ENCODE peak calls at places on chromosomes 3 and 15, in six cellular contexts. One of them, this sample, is unnamed.
A peak's percentile ranks its signal among the peaks of the same experiment; 100 is the strongest.

GRCh38 chr15:60511351-60512157 is 32.6 kb upstream of the ICE2 start:
- ATAC-seq in activated CD8-positive, alpha-beta T cell treated with anti-CD3 and anti-CD28 coated beads, Interleukin-2, amount 10 ng/mL, durations not matched to agents 7 days and 5 days: peak; percentile 27
- ATAC-seq in SK-N-SH treated with all-trans-retinoic acid at 6 μM for 48 hours: no peak
- ATAC-seq in activated T-cell treated with anti-CD3 and anti-CD28 coated beads, Interleukin-2, amount 50 U/mL, for 4 hours: peak; percentile 16
- ATAC-seq in CD4-positive, CD25-positive, alpha-beta regulatory T cell: no peak
- ATAC-seq in stimulated activated naive CD8-positive, alpha-beta T cell treated with anti-CD3 and anti-CD28 coated beads, Interleukin-15, Interleukin-2, amounts not matched to agents 100 U/mL and 50 U/mL, for 24 hours: peak; percentile 56
- ATAC-seq in this sample: peak; percentile 8

GRCh38 chr3:188042466-188042865 is 111.5 kb upstream of the LPP start:
- ATAC-seq in activated CD8-positive, alpha-beta T cell treated with anti-CD3 and anti-CD28 coated beads, Interleukin-2, amount 10 ng/mL, durations not matched to agents 7 days and 5 days: no peak
- ATAC-seq in SK-N-SH treated with all-trans-retinoic acid at 6 μM for 48 hours: no peak
- ATAC-seq in activated T-cell treated with anti-CD3 and anti-CD28 coated beads, Interleukin-2, amount 50 U/mL, for 4 hours: no peak
- ATAC-seq in CD4-positive, CD25-positive, alpha-beta regulatory T cell: no peak
- ATAC-seq in stimulated activated naive CD8-positive, alpha-beta T cell treated with anti-CD3 and anti-CD28 coated beads, Interleukin-15, Interleukin-2, amounts not matched to agents 100 U/mL and 50 U/mL, for 24 hours: no peak
- ATAC-seq in this sample: no peak

GRCh38 chr3:101963902-101964362 is 114.6 kb downstream of the NFKBIZ start:
- ATAC-seq in activated CD8-positive, alpha-beta T cell treated with anti-CD3 and anti-CD28 coated beads, Interleukin-2, amount 10 ng/mL, durations not matched to agents 7 days and 5 days: no peak
- ATAC-seq in SK-N-SH treated with all-trans-retinoic acid at 6 μM for 48 hours: peak; percentile 68
- ATAC-seq in activated T-cell treated with anti-CD3 and anti-CD28 coated beads, Interleukin-2, amount 50 U/mL, for 4 hours: peak; percentile 87
- ATAC-seq in CD4-positive, CD25-positive, alpha-beta regulatory T cell: peak; percentile 65
- ATAC-seq in stimulated activated naive CD8-positive, alpha-beta T cell treated with anti-CD3 and anti-CD28 coated beads, Interleukin-15, Interleukin-2, amounts not matched to agents 100 U/mL and 50 U/mL, for 24 hours: peak; percentile 78
- ATAC-seq in this sample: peak; percentile 94

GRCh38 chr15:91472316-91472756 is 372.3 kb downstream of the SV2B start:
- ATAC-seq in activated CD8-positive, alpha-beta T cell treated with anti-CD3 and anti-CD28 coated beads, Interleukin-2, amount 10 ng/mL, durations not matched to agents 7 days and 5 days: peak; percentile 69
- ATAC-seq in SK-N-SH treated with all-trans-retinoic acid at 6 μM for 48 hours: no peak
- ATAC-seq in activated T-cell treated with anti-CD3 and anti-CD28 coated beads, Interleukin-2, amount 50 U/mL, for 4 hours: peak; percentile 36
- ATAC-seq in CD4-positive, CD25-positive, alpha-beta regulatory T cell: peak; percentile 53
- ATAC-seq in stimulated activated naive CD8-positive, alpha-beta T cell treated with anti-CD3 and anti-CD28 coated beads, Interleukin-15, Interleukin-2, amounts not matched to agents 100 U/mL and 50 U/mL, for 24 hours: peak; percentile 34
- ATAC-seq in this sample: peak; percentile 18

GRCh38 chr3:157354722-157355121 is 81.9 kb upstream of the PTX3 start:
- ATAC-seq in activated CD8-positive, alpha-beta T cell treated with anti-CD3 and anti-CD28 coated beads, Interleukin-2, amount 10 ng/mL, durations not matched to agents 7 days and 5 days: no peak
- ATAC-seq in SK-N-SH treated with all-trans-retinoic acid at 6 μM for 48 hours: peak; percentile 55
- ATAC-seq in activated T-cell treated with anti-CD3 and anti-CD28 coated beads, Interleukin-2, amount 50 U/mL, for 4 hours: no peak
- ATAC-seq in CD4-positive, CD25-positive, alpha-beta regulatory T cell: no peak
- ATAC-seq in stimulated activated naive CD8-positive, alpha-beta T cell treated with anti-CD3 and anti-CD28 coated beads, Interleukin-15, Interleukin-2, amounts not matched to agents 100 U/mL and 50 U/mL, for 24 hours: no peak
- ATAC-seq in this sample: no peak

GRCh38 chr15:58490405-58491150 is 58.8 kb downstream of the LIPC start:
- ATAC-seq in activated CD8-positive, alpha-beta T cell treated with anti-CD3 and anti-CD28 coated beads, Interleukin-2, amount 10 ng/mL, durations not matched to agents 7 days and 5 days: no peak
- ATAC-seq in SK-N-SH treated with all-trans-retinoic acid at 6 μM for 48 hours: no peak
- ATAC-seq in activated T-cell treated with anti-CD3 and anti-CD28 coated beads, Interleukin-2, amount 50 U/mL, for 4 hours: no peak
- ATAC-seq in CD4-positive, CD25-positive, alpha-beta regulatory T cell: no peak
- ATAC-seq in stimulated activated naive CD8-positive, alpha-beta T cell treated with anti-CD3 and anti-CD28 coated beads, Interleukin-15, Interleukin-2, amounts not matched to agents 100 U/mL and 50 U/mL, for 24 hours: no peak
- ATAC-seq in this sample: no peak

GRCh38 chr15:41882689-41883483 is 11.0 kb downstream of the SPTBN5 start:
- ATAC-seq in activated CD8-positive, alpha-beta T cell treated with anti-CD3 and anti-CD28 coated beads, Interleukin-2, amount 10 ng/mL, durations not matched to agents 7 days and 5 days: no peak
- ATAC-seq in SK-N-SH treated with all-trans-retinoic acid at 6 μM for 48 hours: no peak
- ATAC-seq in activated T-cell treated with anti-CD3 and anti-CD28 coated beads, Interleukin-2, amount 50 U/mL, for 4 hours: no peak
- ATAC-seq in CD4-positive, CD25-positive, alpha-beta regulatory T cell: no peak
- ATAC-seq in stimulated activated naive CD8-positive, alpha-beta T cell treated with anti-CD3 and anti-CD28 coated beads, Interleukin-15, Interleukin-2, amounts not matched to agents 100 U/mL and 50 U/mL, for 24 hours: no peak
- ATAC-seq in this sample: no peak

GRCh38 chr15:59434481-59434880 is 3.5 kb upstream of the FAM81A start:
- ATAC-seq in activated CD8-positive, alpha-beta T cell treated with anti-CD3 and anti-CD28 coated beads, Interleukin-2, amount 10 ng/mL, durations not matched to agents 7 days and 5 days: no peak
- ATAC-seq in SK-N-SH treated with all-trans-retinoic acid at 6 μM for 48 hours: no peak
- ATAC-seq in activated T-cell treated with anti-CD3 and anti-CD28 coated beads, Interleukin-2, amount 50 U/mL, for 4 hours: no peak
- ATAC-seq in CD4-positive, CD25-positive, alpha-beta regulatory T cell: no peak
- ATAC-seq in stimulated activated naive CD8-positive, alpha-beta T cell treated with anti-CD3 and anti-CD28 coated beads, Interleukin-15, Interleukin-2, amounts not matched to agents 100 U/mL and 50 U/mL, for 24 hours: no peak
- ATAC-seq in this sample: no peak

GRCh38 chr3:36792342-36792741 is 28.0 kb upstream of the DCLK3 start:
- ATAC-seq in activated CD8-positive, alpha-beta T cell treated with anti-CD3 and anti-CD28 coated beads, Interleukin-2, amount 10 ng/mL, durations not matched to agents 7 days and 5 days: no peak
- ATAC-seq in SK-N-SH treated with all-trans-retinoic acid at 6 μM for 48 hours: peak; percentile 91
- ATAC-seq in activated T-cell treated with anti-CD3 and anti-CD28 coated beads, Interleukin-2, amount 50 U/mL, for 4 hours: no peak
- ATAC-seq in CD4-positive, CD25-positive, alpha-beta regulatory T cell: no peak
- ATAC-seq in stimulated activated naive CD8-positive, alpha-beta T cell treated with anti-CD3 and anti-CD28 coated beads, Interleukin-15, Interleukin-2, amounts not matched to agents 100 U/mL and 50 U/mL, for 24 hours: peak; percentile 33
- ATAC-seq in this sample: peak; percentile 42

GRCh38 chr3:39279745-39280517 is at the start of gene CX3CR1:
- ATAC-seq in activated CD8-positive, alpha-beta T cell treated with anti-CD3 and anti-CD28 coated beads, Interleukin-2, amount 10 ng/mL, durations not matched to agents 7 days and 5 days: no peak
- ATAC-seq in SK-N-SH treated with all-trans-retinoic acid at 6 μM for 48 hours: no peak
- ATAC-seq in activated T-cell treated with anti-CD3 and anti-CD28 coated beads, Interleukin-2, amount 50 U/mL, for 4 hours: no peak
- ATAC-seq in CD4-positive, CD25-positive, alpha-beta regulatory T cell: no peak
- ATAC-seq in stimulated activated naive CD8-positive, alpha-beta T cell treated with anti-CD3 and anti-CD28 coated beads, Interleukin-15, Interleukin-2, amounts not matched to agents 100 U/mL and 50 U/mL, for 24 hours: no peak
- ATAC-seq in this sample: no peak

GRCh38 chr3:20080956-20081554 is 40.8 kb downstream of the KAT2B start:
- ATAC-seq in activated CD8-positive, alpha-beta T cell treated with anti-CD3 and anti-CD28 coated beads, Interleukin-2, amount 10 ng/mL, durations not matched to agents 7 days and 5 days: peak; percentile 75
- ATAC-seq in SK-N-SH treated with all-trans-retinoic acid at 6 μM for 48 hours: peak; percentile 61
- ATAC-seq in activated T-cell treated with anti-CD3 and anti-CD28 coated beads, Interleukin-2, amount 50 U/mL, for 4 hours: peak; percentile 62
- ATAC-seq in CD4-positive, CD25-positive, alpha-beta regulatory T cell: peak; percentile 84
- ATAC-seq in stimulated activated naive CD8-positive, alpha-beta T cell treated with anti-CD3 and anti-CD28 coated beads, Interleukin-15, Interleukin-2, amounts not matched to agents 100 U/mL and 50 U/mL, for 24 hours: peak; percentile 82
- ATAC-seq in this sample: peak; percentile 92

GRCh38 chr3:138945646-138946553 is 1.0 kb downstream of the FOXL2 start:
- ATAC-seq in activated CD8-positive, alpha-beta T cell treated with anti-CD3 and anti-CD28 coated beads, Interleukin-2, amount 10 ng/mL, durations not matched to agents 7 days and 5 days: no peak
- ATAC-seq in SK-N-SH treated with all-trans-retinoic acid at 6 μM for 48 hours: no peak
- ATAC-seq in activated T-cell treated with anti-CD3 and anti-CD28 coated beads, Interleukin-2, amount 50 U/mL, for 4 hours: peak; percentile 9
- ATAC-seq in CD4-positive, CD25-positive, alpha-beta regulatory T cell: no peak
- ATAC-seq in stimulated activated naive CD8-positive, alpha-beta T cell treated with anti-CD3 and anti-CD28 coated beads, Interleukin-15, Interleukin-2, amounts not matched to agents 100 U/mL and 50 U/mL, for 24 hours: no peak
- ATAC-seq in this sample: peak; percentile 4

GRCh38 chr15:89088605-89089315 is 504 bp downstream of the ABHD2 start:
- ATAC-seq in activated CD8-positive, alpha-beta T cell treated with anti-CD3 and anti-CD28 coated beads, Interleukin-2, amount 10 ng/mL, durations not matched to agents 7 days and 5 days: no peak
- ATAC-seq in SK-N-SH treated with all-trans-retinoic acid at 6 μM for 48 hours: no peak
- ATAC-seq in activated T-cell treated with anti-CD3 and anti-CD28 coated beads, Interleukin-2, amount 50 U/mL, for 4 hours: no peak
- ATAC-seq in CD4-positive, CD25-positive, alpha-beta regulatory T cell: no peak
- ATAC-seq in stimulated activated naive CD8-positive, alpha-beta T cell treated with anti-CD3 and anti-CD28 coated beads, Interleukin-15, Interleukin-2, amounts not matched to agents 100 U/mL and 50 U/mL, for 24 hours: no peak
- ATAC-seq in this sample: no peak

GRCh38 chr15:41438206-41438605 is 21.3 kb downstream of the RTF1 start:
- ATAC-seq in activated CD8-positive, alpha-beta T cell treated with anti-CD3 and anti-CD28 coated beads, Interleukin-2, amount 10 ng/mL, durations not matched to agents 7 days and 5 days: no peak
- ATAC-seq in SK-N-SH treated with all-trans-retinoic acid at 6 μM for 48 hours: peak; percentile 87
- ATAC-seq in activated T-cell treated with anti-CD3 and anti-CD28 coated beads, Interleukin-2, amount 50 U/mL, for 4 hours: no peak
- ATAC-seq in CD4-positive, CD25-positive, alpha-beta regulatory T cell: no peak
- ATAC-seq in stimulated activated naive CD8-positive, alpha-beta T cell treated with anti-CD3 and anti-CD28 coated beads, Interleukin-15, Interleukin-2, amounts not matched to agents 100 U/mL and 50 U/mL, for 24 hours: no peak
- ATAC-seq in this sample: no peak

GRCh38 chr3:145620002-145620401 is 541.0 kb downstream of the PLOD2 start:
- ATAC-seq in activated CD8-positive, alpha-beta T cell treated with anti-CD3 and anti-CD28 coated beads, Interleukin-2, amount 10 ng/mL, durations not matched to agents 7 days and 5 days: no peak
- ATAC-seq in SK-N-SH treated with all-trans-retinoic acid at 6 μM for 48 hours: no peak
- ATAC-seq in activated T-cell treated with anti-CD3 and anti-CD28 coated beads, Interleukin-2, amount 50 U/mL, for 4 hours: no peak
- ATAC-seq in CD4-positive, CD25-positive, alpha-beta regulatory T cell: no peak
- ATAC-seq in stimulated activated naive CD8-positive, alpha-beta T cell treated with anti-CD3 and anti-CD28 coated beads, Interleukin-15, Interleukin-2, amounts not matched to agents 100 U/mL and 50 U/mL, for 24 hours: no peak
- ATAC-seq in this sample: no peak

GRCh38 chr15:98076021-98076816 is 115.7 kb downstream of the ARRDC4 start:
- ATAC-seq in activated CD8-positive, alpha-beta T cell treated with anti-CD3 and anti-CD28 coated beads, Interleukin-2, amount 10 ng/mL, durations not matched to agents 7 days and 5 days: no peak
- ATAC-seq in SK-N-SH treated with all-trans-retinoic acid at 6 μM for 48 hours: no peak
- ATAC-seq in activated T-cell treated with anti-CD3 and anti-CD28 coated beads, Interleukin-2, amount 50 U/mL, for 4 hours: no peak
- ATAC-seq in CD4-positive, CD25-positive, alpha-beta regulatory T cell: no peak
- ATAC-seq in stimulated activated naive CD8-positive, alpha-beta T cell treated with anti-CD3 and anti-CD28 coated beads, Interleukin-15, Interleukin-2, amounts not matched to agents 100 U/mL and 50 U/mL, for 24 hours: no peak
- ATAC-seq in this sample: no peak

GRCh38 chr15:34209421-34210282 is at the start of gene KATNBL1:
- ATAC-seq in activated CD8-positive, alpha-beta T cell treated with anti-CD3 and anti-CD28 coated beads, Interleukin-2, amount 10 ng/mL, durations not matched to agents 7 days and 5 days: peak; percentile 96
- ATAC-seq in SK-N-SH treated with all-trans-retinoic acid at 6 μM for 48 hours: peak; percentile 98
- ATAC-seq in activated T-cell treated with anti-CD3 and anti-CD28 coated beads, Interleukin-2, amount 50 U/mL, for 4 hours: peak; percentile 97
- ATAC-seq in CD4-positive, CD25-positive, alpha-beta regulatory T cell: peak; percentile 94
- ATAC-seq in stimulated activated naive CD8-positive, alpha-beta T cell treated with anti-CD3 and anti-CD28 coated beads, Interleukin-15, Interleukin-2, amounts not matched to agents 100 U/mL and 50 U/mL, for 24 hours: peak; percentile 96
- ATAC-seq in this sample: peak; percentile 87

GRCh38 chr15:77455696-77456293 is 35.1 kb downstream of the HMG20A start:
- ATAC-seq in activated CD8-positive, alpha-beta T cell treated with anti-CD3 and anti-CD28 coated beads, Interleukin-2, amount 10 ng/mL, durations not matched to agents 7 days and 5 days: no peak
- ATAC-seq in SK-N-SH treated with all-trans-retinoic acid at 6 μM for 48 hours: peak; percentile 64
- ATAC-seq in activated T-cell treated with anti-CD3 and anti-CD28 coated beads, Interleukin-2, amount 50 U/mL, for 4 hours: no peak
- ATAC-seq in CD4-positive, CD25-positive, alpha-beta regulatory T cell: no peak
- ATAC-seq in stimulated activated naive CD8-positive, alpha-beta T cell treated with anti-CD3 and anti-CD28 coated beads, Interleukin-15, Interleukin-2, amounts not matched to agents 100 U/mL and 50 U/mL, for 24 hours: peak; percentile 65
- ATAC-seq in this sample: peak; percentile 51

GRCh38 chr3:181794036-181794790 is 82.5 kb downstream of the SOX2 start:
- ATAC-seq in activated CD8-positive, alpha-beta T cell treated with anti-CD3 and anti-CD28 coated beads, Interleukin-2, amount 10 ng/mL, durations not matched to agents 7 days and 5 days: no peak
- ATAC-seq in SK-N-SH treated with all-trans-retinoic acid at 6 μM for 48 hours: no peak
- ATAC-seq in activated T-cell treated with anti-CD3 and anti-CD28 coated beads, Interleukin-2, amount 50 U/mL, for 4 hours: no peak
- ATAC-seq in CD4-positive, CD25-positive, alpha-beta regulatory T cell: no peak
- ATAC-seq in stimulated activated naive CD8-positive, alpha-beta T cell treated with anti-CD3 and anti-CD28 coated beads, Interleukin-15, Interleukin-2, amounts not matched to agents 100 U/mL and 50 U/mL, for 24 hours: no peak
- ATAC-seq in this sample: no peak

GRCh38 chr3:179653777-179654117 is 907 bp downstream of the USP13 start:
- ATAC-seq in activated CD8-positive, alpha-beta T cell treated with anti-CD3 and anti-CD28 coated beads, Interleukin-2, amount 10 ng/mL, durations not matched to agents 7 days and 5 days: no peak
- ATAC-seq in SK-N-SH treated with all-trans-retinoic acid at 6 μM for 48 hours: no peak
- ATAC-seq in activated T-cell treated with anti-CD3 and anti-CD28 coated beads, Interleukin-2, amount 50 U/mL, for 4 hours: no peak
- ATAC-seq in CD4-positive, CD25-positive, alpha-beta regulatory T cell: no peak
- ATAC-seq in stimulated activated naive CD8-positive, alpha-beta T cell treated with anti-CD3 and anti-CD28 coated beads, Interleukin-15, Interleukin-2, amounts not matched to agents 100 U/mL and 50 U/mL, for 24 hours: no peak
- ATAC-seq in this sample: no peak

GRCh38 chr3:184820525-184820924 is 8.6 kb downstream of the VPS8 start:
- ATAC-seq in activated CD8-positive, alpha-beta T cell treated with anti-CD3 and anti-CD28 coated beads, Interleukin-2, amount 10 ng/mL, durations not matched to agents 7 days and 5 days: no peak
- ATAC-seq in SK-N-SH treated with all-trans-retinoic acid at 6 μM for 48 hours: no peak
- ATAC-seq in activated T-cell treated with anti-CD3 and anti-CD28 coated beads, Interleukin-2, amount 50 U/mL, for 4 hours: no peak
- ATAC-seq in CD4-positive, CD25-positive, alpha-beta regulatory T cell: no peak
- ATAC-seq in stimulated activated naive CD8-positive, alpha-beta T cell treated with anti-CD3 and anti-CD28 coated beads, Interleukin-15, Interleukin-2, amounts not matched to agents 100 U/mL and 50 U/mL, for 24 hours: no peak
- ATAC-seq in this sample: no peak

GRCh38 chr3:129777806-129778205 is 115.7 kb downstream of the TMCC1 start:
- ATAC-seq in activated CD8-positive, alpha-beta T cell treated with anti-CD3 and anti-CD28 coated beads, Interleukin-2, amount 10 ng/mL, durations not matched to agents 7 days and 5 days: no peak
- ATAC-seq in SK-N-SH treated with all-trans-retinoic acid at 6 μM for 48 hours: no peak
- ATAC-seq in activated T-cell treated with anti-CD3 and anti-CD28 coated beads, Interleukin-2, amount 50 U/mL, for 4 hours: no peak
- ATAC-seq in CD4-positive, CD25-positive, alpha-beta regulatory T cell: no peak
- ATAC-seq in stimulated activated naive CD8-positive, alpha-beta T cell treated with anti-CD3 and anti-CD28 coated beads, Interleukin-15, Interleukin-2, amounts not matched to agents 100 U/mL and 50 U/mL, for 24 hours: no peak
- ATAC-seq in this sample: no peak

GRCh38 chr3:79367066-79367465 is 400.7 kb downstream of the ROBO1 start:
- ATAC-seq in activated CD8-positive, alpha-beta T cell treated with anti-CD3 and anti-CD28 coated beads, Interleukin-2, amount 10 ng/mL, durations not matched to agents 7 days and 5 days: no peak
- ATAC-seq in SK-N-SH treated with all-trans-retinoic acid at 6 μM for 48 hours: peak; percentile 60
- ATAC-seq in activated T-cell treated with anti-CD3 and anti-CD28 coated beads, Interleukin-2, amount 50 U/mL, for 4 hours: no peak
- ATAC-seq in CD4-positive, CD25-positive, alpha-beta regulatory T cell: no peak
- ATAC-seq in stimulated activated naive CD8-positive, alpha-beta T cell treated with anti-CD3 and anti-CD28 coated beads, Interleukin-15, Interleukin-2, amounts not matched to agents 100 U/mL and 50 U/mL, for 24 hours: no peak
- ATAC-seq in this sample: no peak

GRCh38 chr15:70799667-70800450 is 36.5 kb upstream of the UACA start:
- ATAC-seq in activated CD8-positive, alpha-beta T cell treated with anti-CD3 and anti-CD28 coated beads, Interleukin-2, amount 10 ng/mL, durations not matched to agents 7 days and 5 days: no peak
- ATAC-seq in SK-N-SH treated with all-trans-retinoic acid at 6 μM for 48 hours: peak; percentile 81
- ATAC-seq in activated T-cell treated with anti-CD3 and anti-CD28 coated beads, Interleukin-2, amount 50 U/mL, for 4 hours: no peak
- ATAC-seq in CD4-positive, CD25-positive, alpha-beta regulatory T cell: no peak
- ATAC-seq in stimulated activated naive CD8-positive, alpha-beta T cell treated with anti-CD3 and anti-CD28 coated beads, Interleukin-15, Interleukin-2, amounts not matched to agents 100 U/mL and 50 U/mL, for 24 hours: no peak
- ATAC-seq in this sample: no peak

GRCh38 chr3:33918357-33918756 is 119.9 kb downstream of the PDCD6IP start:
- ATAC-seq in activated CD8-positive, alpha-beta T cell treated with anti-CD3 and anti-CD28 coated beads, Interleukin-2, amount 10 ng/mL, durations not matched to agents 7 days and 5 days: no peak
- ATAC-seq in SK-N-SH treated with all-trans-retinoic acid at 6 μM for 48 hours: no peak
- ATAC-seq in activated T-cell treated with anti-CD3 and anti-CD28 coated beads, Interleukin-2, amount 50 U/mL, for 4 hours: no peak
- ATAC-seq in CD4-positive, CD25-positive, alpha-beta regulatory T cell: no peak
- ATAC-seq in stimulated activated naive CD8-positive, alpha-beta T cell treated with anti-CD3 and anti-CD28 coated beads, Interleukin-15, Interleukin-2, amounts not matched to agents 100 U/mL and 50 U/mL, for 24 hours: no peak
- ATAC-seq in this sample: no peak

GRCh38 chr15:81011593-81011992 is 10.9 kb downstream of the TLNRD1 start:
- ATAC-seq in activated CD8-positive, alpha-beta T cell treated with anti-CD3 and anti-CD28 coated beads, Interleukin-2, amount 10 ng/mL, durations not matched to agents 7 days and 5 days: no peak
- ATAC-seq in SK-N-SH treated with all-trans-retinoic acid at 6 μM for 48 hours: no peak
- ATAC-seq in activated T-cell treated with anti-CD3 and anti-CD28 coated beads, Interleukin-2, amount 50 U/mL, for 4 hours: no peak
- ATAC-seq in CD4-positive, CD25-positive, alpha-beta regulatory T cell: no peak
- ATAC-seq in stimulated activated naive CD8-positive, alpha-beta T cell treated with anti-CD3 and anti-CD28 coated beads, Interleukin-15, Interleukin-2, amounts not matched to agents 100 U/mL and 50 U/mL, for 24 hours: no peak
- ATAC-seq in this sample: no peak

GRCh38 chr15:60583946-60584345 is 105.0 kb upstream of the ICE2 start:
- ATAC-seq in activated CD8-positive, alpha-beta T cell treated with anti-CD3 and anti-CD28 coated beads, Interleukin-2, amount 10 ng/mL, durations not matched to agents 7 days and 5 days: peak; percentile 14
- ATAC-seq in SK-N-SH treated with all-trans-retinoic acid at 6 μM for 48 hours: no peak
- ATAC-seq in activated T-cell treated with anti-CD3 and anti-CD28 coated beads, Interleukin-2, amount 50 U/mL, for 4 hours: peak; percentile 30
- ATAC-seq in CD4-positive, CD25-positive, alpha-beta regulatory T cell: no peak
- ATAC-seq in stimulated activated naive CD8-positive, alpha-beta T cell treated with anti-CD3 and anti-CD28 coated beads, Interleukin-15, Interleukin-2, amounts not matched to agents 100 U/mL and 50 U/mL, for 24 hours: no peak
- ATAC-seq in this sample: peak; percentile 16

GRCh38 chr15:91871138-91871537 is 17.6 kb downstream of the SLCO3A1 start:
- ATAC-seq in activated CD8-positive, alpha-beta T cell treated with anti-CD3 and anti-CD28 coated beads, Interleukin-2, amount 10 ng/mL, durations not matched to agents 7 days and 5 days: peak; percentile 86
- ATAC-seq in SK-N-SH treated with all-trans-retinoic acid at 6 μM for 48 hours: no peak
- ATAC-seq in activated T-cell treated with anti-CD3 and anti-CD28 coated beads, Interleukin-2, amount 50 U/mL, for 4 hours: peak; percentile 50
- ATAC-seq in CD4-positive, CD25-positive, alpha-beta regulatory T cell: no peak
- ATAC-seq in stimulated activated naive CD8-positive, alpha-beta T cell treated with anti-CD3 and anti-CD28 coated beads, Interleukin-15, Interleukin-2, amounts not matched to agents 100 U/mL and 50 U/mL, for 24 hours: no peak
- ATAC-seq in this sample: no peak

GRCh38 chr3:72634128-72634527 is 214.1 kb downstream of the SHQ1 start:
- ATAC-seq in activated CD8-positive, alpha-beta T cell treated with anti-CD3 and anti-CD28 coated beads, Interleukin-2, amount 10 ng/mL, durations not matched to agents 7 days and 5 days: no peak
- ATAC-seq in SK-N-SH treated with all-trans-retinoic acid at 6 μM for 48 hours: no peak
- ATAC-seq in activated T-cell treated with anti-CD3 and anti-CD28 coated beads, Interleukin-2, amount 50 U/mL, for 4 hours: peak; percentile 85
- ATAC-seq in CD4-positive, CD25-positive, alpha-beta regulatory T cell: no peak
- ATAC-seq in stimulated activated naive CD8-positive, alpha-beta T cell treated with anti-CD3 and anti-CD28 coated beads, Interleukin-15, Interleukin-2, amounts not matched to agents 100 U/mL and 50 U/mL, for 24 hours: peak; percentile 76
- ATAC-seq in this sample: peak; percentile 86

GRCh38 chr15:89837134-89837829 is 22.6 kb upstream of the ANPEP start:
- ATAC-seq in activated CD8-positive, alpha-beta T cell treated with anti-CD3 and anti-CD28 coated beads, Interleukin-2, amount 10 ng/mL, durations not matched to agents 7 days and 5 days: no peak
- ATAC-seq in SK-N-SH treated with all-trans-retinoic acid at 6 μM for 48 hours: peak; percentile 78
- ATAC-seq in activated T-cell treated with anti-CD3 and anti-CD28 coated beads, Interleukin-2, amount 50 U/mL, for 4 hours: no peak
- ATAC-seq in CD4-positive, CD25-positive, alpha-beta regulatory T cell: no peak
- ATAC-seq in stimulated activated naive CD8-positive, alpha-beta T cell treated with anti-CD3 and anti-CD28 coated beads, Interleukin-15, Interleukin-2, amounts not matched to agents 100 U/mL and 50 U/mL, for 24 hours: no peak
- ATAC-seq in this sample: no peak

GRCh38 chr3:152202976-152203626 is 65.6 kb upstream of the MBNL1 start:
- ATAC-seq in activated CD8-positive, alpha-beta T cell treated with anti-CD3 and anti-CD28 coated beads, Interleukin-2, amount 10 ng/mL, durations not matched to agents 7 days and 5 days: peak; percentile 40
- ATAC-seq in SK-N-SH treated with all-trans-retinoic acid at 6 μM for 48 hours: peak; percentile 55
- ATAC-seq in activated T-cell treated with anti-CD3 and anti-CD28 coated beads, Interleukin-2, amount 50 U/mL, for 4 hours: no peak
- ATAC-seq in CD4-positive, CD25-positive, alpha-beta regulatory T cell: no peak
- ATAC-seq in stimulated activated naive CD8-positive, alpha-beta T cell treated with anti-CD3 and anti-CD28 coated beads, Interleukin-15, Interleukin-2, amounts not matched to agents 100 U/mL and 50 U/mL, for 24 hours: no peak
- ATAC-seq in this sample: peak; percentile 39

GRCh38 chr15:67116742-67117141 is 51.3 kb downstream of the SMAD3 start:
- ATAC-seq in activated CD8-positive, alpha-beta T cell treated with anti-CD3 and anti-CD28 coated beads, Interleukin-2, amount 10 ng/mL, durations not matched to agents 7 days and 5 days: no peak
- ATAC-seq in SK-N-SH treated with all-trans-retinoic acid at 6 μM for 48 hours: no peak
- ATAC-seq in activated T-cell treated with anti-CD3 and anti-CD28 coated beads, Interleukin-2, amount 50 U/mL, for 4 hours: no peak
- ATAC-seq in CD4-positive, CD25-positive, alpha-beta regulatory T cell: no peak
- ATAC-seq in stimulated activated naive CD8-positive, alpha-beta T cell treated with anti-CD3 and anti-CD28 coated beads, Interleukin-15, Interleukin-2, amounts not matched to agents 100 U/mL and 50 U/mL, for 24 hours: no peak
- ATAC-seq in this sample: no peak

GRCh38 chr3:41224120-41224806 is 25.0 kb downstream of the CTNNB1 start:
- ATAC-seq in activated CD8-positive, alpha-beta T cell treated with anti-CD3 and anti-CD28 coated beads, Interleukin-2, amount 10 ng/mL, durations not matched to agents 7 days and 5 days: no peak
- ATAC-seq in SK-N-SH treated with all-trans-retinoic acid at 6 μM for 48 hours: peak; percentile 78
- ATAC-seq in activated T-cell treated with anti-CD3 and anti-CD28 coated beads, Interleukin-2, amount 50 U/mL, for 4 hours: no peak
- ATAC-seq in CD4-positive, CD25-positive, alpha-beta regulatory T cell: no peak
- ATAC-seq in stimulated activated naive CD8-positive, alpha-beta T cell treated with anti-CD3 and anti-CD28 coated beads, Interleukin-15, Interleukin-2, amounts not matched to agents 100 U/mL and 50 U/mL, for 24 hours: no peak
- ATAC-seq in this sample: no peak